ENCODE peak calls at places on chromosomes 12 and 14, in seven cellular contexts. One of them, this sample, is unnamed. For H3K4me1, the result is how much of the 10 kb centered on the place peaks cover.

GRCh38 chr12:12747281-12747680 is 30.1 kb downstream of the CDKN1B start:
- DNase-seq in OCI-LY7: no peak
- DNase-seq in SK-N-SH: no peak
- DNase-seq in GM23338: no peak
- DNase-seq in HCT116: no peak
- DNase-seq in MM.1S: no peak
- DNase-seq in GM23248: no peak
- DNase-seq in this sample: no peak

GRCh38 chr14:69543341-69544249 is 31.1 kb downstream of the CCDC177 start:
- DNase-seq in GM23338: peak
- DNase-seq in SK-N-SH: no peak
- DNase-seq in HCT116: peak
- DNase-seq in OCI-LY7: peak
- DNase-seq in MM.1S: no peak
- DNase-seq in GM23248: peak
- DNase-seq in this sample: peak

GRCh38 chr14:75411194-75411552 is 16.6 kb upstream of the JDP2 start:
- DNase-seq in HCT116: no peak
- DNase-seq in OCI-LY7: no peak
- DNase-seq in GM23338: no peak
- DNase-seq in GM23248: no peak
- DNase-seq in SK-N-SH: no peak
- DNase-seq in MM.1S: no peak
- DNase-seq in this sample: no peak

GRCh38 chr12:3473844-3474243 is 17.2 kb upstream of the PRMT8 start:
- DNase-seq in GM23248: no peak
- DNase-seq in GM23338: peak
- DNase-seq in HCT116: no peak
- DNase-seq in OCI-LY7: no peak
- DNase-seq in MM.1S: no peak
- DNase-seq in SK-N-SH: no peak
- DNase-seq in this sample: no peak

GRCh38 chr14:29892327-29892726 is 35.3 kb downstream of the PRKD1 start:
- DNase-seq in MM.1S: no peak
- DNase-seq in OCI-LY7: no peak
- DNase-seq in SK-N-SH: no peak
- DNase-seq in HCT116: no peak
- DNase-seq in GM23248: peak
- DNase-seq in GM23338: no peak
- DNase-seq in this sample: no peak

GRCh38 chr12:108773798-108774788 is 42.8 kb upstream of the CORO1C start:
- DNase-seq in OCI-LY7: no peak
- DNase-seq in MM.1S: no peak
- DNase-seq in SK-N-SH: peak
- DNase-seq in HCT116: no peak
- DNase-seq in GM23248: peak
- DNase-seq in GM23338: peak
- DNase-seq in this sample: peak

GRCh38 chr14:104342435-104343293 is 204.3 kb downstream of the KIF26A start:
- DNase-seq in SK-N-SH: no peak
- DNase-seq in GM23338: peak
- DNase-seq in GM23248: no peak
- DNase-seq in MM.1S: no peak
- DNase-seq in OCI-LY7: no peak
- DNase-seq in HCT116: no peak
- DNase-seq in this sample: peak

GRCh38 chr14:23984891-23985607 is 3.7 kb upstream of the DHRS4L2 start:
- DNase-seq in OCI-LY7: no peak
- DNase-seq in GM23248: peak
- DNase-seq in SK-N-SH: no peak
- DNase-seq in HCT116: no peak
- DNase-seq in GM23338: no peak
- DNase-seq in MM.1S: no peak
- DNase-seq in this sample: no peak

GRCh38 chr12:24360461-24360860 is 411.0 kb upstream of the SOX5 start:
- DNase-seq in MM.1S: no peak
- DNase-seq in SK-N-SH: no peak
- DNase-seq in GM23338: no peak
- DNase-seq in GM23248: no peak
- DNase-seq in OCI-LY7: no peak
- DNase-seq in HCT116: no peak
- DNase-seq in this sample: no peak
- H3K4me1 ChIP-seq in MM.1S: under half
- H3K4me1 ChIP-seq in SK-N-SH: under half
- H3K4me1 ChIP-seq in GM23338: under half
- H3K4me1 ChIP-seq in GM23248: under half
- H3K4me1 ChIP-seq in OCI-LY7: under half
- H3K4me1 ChIP-seq in HCT116: under half
- H3K4me1 ChIP-seq in this sample: half or more

DNA sequence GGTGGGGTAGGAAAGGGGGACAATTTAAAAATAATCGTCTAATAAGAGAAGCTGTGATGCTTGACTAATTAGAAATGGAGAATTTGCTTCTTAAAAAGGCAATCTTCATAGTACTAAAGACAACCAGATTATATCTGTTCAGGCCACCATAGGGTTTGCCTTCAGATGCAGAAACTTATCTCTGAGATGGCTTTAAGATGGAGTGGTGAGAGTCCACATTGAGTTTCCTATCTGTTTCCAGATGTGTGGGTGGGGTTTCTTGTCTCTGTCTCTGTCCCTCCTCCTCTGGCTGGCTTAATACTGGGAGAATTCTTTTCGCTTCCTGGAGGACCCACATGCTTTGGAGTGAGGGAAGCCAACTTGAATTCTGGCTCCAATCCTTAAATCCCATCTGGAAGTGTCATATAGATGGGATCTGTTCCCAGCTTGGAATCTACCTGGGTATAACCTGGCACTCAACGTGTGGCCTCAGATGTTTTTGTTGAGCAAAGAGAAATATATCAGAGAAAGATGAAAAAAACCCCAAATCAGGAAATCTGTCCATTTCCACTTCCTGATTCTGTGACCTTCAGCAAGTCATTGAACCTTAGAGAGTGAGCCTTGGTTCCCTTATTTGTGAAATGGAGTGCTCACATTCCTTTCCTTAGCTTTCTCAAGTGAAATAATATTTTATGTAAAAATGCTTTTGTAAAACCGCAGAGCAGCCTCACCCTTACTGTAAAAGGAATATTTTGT is 66.4 kb downstream of the CHST11 start:
- DNase-seq in OCI-LY7: peak
- DNase-seq in SK-N-SH: no peak
- DNase-seq in GM23338: no peak
- DNase-seq in MM.1S: peak
- DNase-seq in HCT116: no peak
- DNase-seq in GM23248: peak
- DNase-seq in this sample: no peak
- TF ChIP-seq EZH2phosphoT487 in OCI-LY7: no peak
- TF ChIP-seq EZH2phosphoT487 in SK-N-SH: no peak
- TF ChIP-seq EZH2phosphoT487 in GM23338: no peak
- TF ChIP-seq EZH2phosphoT487 in MM.1S: no peak
- TF ChIP-seq EZH2phosphoT487 in HCT116: no peak
- TF ChIP-seq EZH2phosphoT487 in GM23248: no peak
- TF ChIP-seq EZH2phosphoT487 in this sample: no peak

GRCh38 chr14:55773984-55774581 is 194.1 kb downstream of the KTN1 start:
- DNase-seq in HCT116: no peak
- DNase-seq in GM23248: no peak
- DNase-seq in OCI-LY7: no peak
- DNase-seq in MM.1S: no peak
- DNase-seq in GM23338: no peak
- DNase-seq in SK-N-SH: no peak
- DNase-seq in this sample: no peak

GRCh38 chr14:55767291-55767690 is 187.3 kb downstream of the KTN1 start:
- DNase-seq in MM.1S: no peak
- DNase-seq in SK-N-SH: no peak
- DNase-seq in GM23248: no peak
- DNase-seq in OCI-LY7: no peak
- DNase-seq in HCT116: no peak
- DNase-seq in GM23338: no peak
- DNase-seq in this sample: no peak

GRCh38 chr14:55773297-55773696 is 193.3 kb downstream of the KTN1 start:
- DNase-seq in GM23248: no peak
- DNase-seq in MM.1S: no peak
- DNase-seq in SK-N-SH: no peak
- DNase-seq in OCI-LY7: no peak
- DNase-seq in GM23338: no peak
- DNase-seq in HCT116: no peak
- DNase-seq in this sample: no peak

GRCh38 chr14:55771242-55772025 is 191.4 kb downstream of the KTN1 start:
- DNase-seq in OCI-LY7: no peak
- DNase-seq in GM23248: no peak
- DNase-seq in GM23338: no peak
- DNase-seq in MM.1S: no peak
- DNase-seq in HCT116: no peak
- DNase-seq in SK-N-SH: no peak
- DNase-seq in this sample: no peak

GRCh38 chr14:55772521-55772920 is 192.5 kb downstream of the KTN1 start:
- DNase-seq in SK-N-SH: no peak
- DNase-seq in GM23338: no peak
- DNase-seq in MM.1S: no peak
- DNase-seq in OCI-LY7: no peak
- DNase-seq in HCT116: no peak
- DNase-seq in GM23248: no peak
- DNase-seq in this sample: no peak
- H3K4me3 ChIP-seq in SK-N-SH: no peak
- H3K4me3 ChIP-seq in GM23338: no peak
- H3K4me3 ChIP-seq in MM.1S: no peak
- H3K4me3 ChIP-seq in OCI-LY7: no peak
- H3K4me3 ChIP-seq in HCT116: no peak
- H3K4me3 ChIP-seq in GM23248: no peak
- H3K4me3 ChIP-seq in this sample: no peak

GRCh38 chr12:113072136-113072535 is 15.6 kb downstream of the DTX1 start:
- DNase-seq in GM23248: no peak
- DNase-seq in OCI-LY7: no peak
- DNase-seq in GM23338: no peak
- DNase-seq in SK-N-SH: no peak
- DNase-seq in HCT116: no peak
- DNase-seq in MM.1S: no peak
- DNase-seq in this sample: no peak

GRCh38 chr12:113071427-113072112 is 15.0 kb downstream of the DTX1 start:
- DNase-seq in GM23338: no peak
- DNase-seq in SK-N-SH: no peak
- DNase-seq in HCT116: no peak
- DNase-seq in GM23248: no peak
- DNase-seq in MM.1S: no peak
- DNase-seq in OCI-LY7: no peak
- DNase-seq in this sample: peak

GRCh38 chr12:113075137-113075683 is 18.7 kb downstream of the DTX1 start:
- DNase-seq in OCI-LY7: peak
- DNase-seq in MM.1S: peak
- DNase-seq in HCT116: no peak
- DNase-seq in SK-N-SH: no peak
- DNase-seq in GM23248: no peak
- DNase-seq in GM23338: no peak
- DNase-seq in this sample: no peak

GRCh38 chr12:113071063-113071426 is 14.5 kb downstream of the DTX1 start:
- DNase-seq in OCI-LY7: no peak
- DNase-seq in MM.1S: no peak
- DNase-seq in HCT116: no peak
- DNase-seq in SK-N-SH: no peak
- DNase-seq in GM23338: no peak
- DNase-seq in GM23248: no peak
- DNase-seq in this sample: no peak

DNA sequence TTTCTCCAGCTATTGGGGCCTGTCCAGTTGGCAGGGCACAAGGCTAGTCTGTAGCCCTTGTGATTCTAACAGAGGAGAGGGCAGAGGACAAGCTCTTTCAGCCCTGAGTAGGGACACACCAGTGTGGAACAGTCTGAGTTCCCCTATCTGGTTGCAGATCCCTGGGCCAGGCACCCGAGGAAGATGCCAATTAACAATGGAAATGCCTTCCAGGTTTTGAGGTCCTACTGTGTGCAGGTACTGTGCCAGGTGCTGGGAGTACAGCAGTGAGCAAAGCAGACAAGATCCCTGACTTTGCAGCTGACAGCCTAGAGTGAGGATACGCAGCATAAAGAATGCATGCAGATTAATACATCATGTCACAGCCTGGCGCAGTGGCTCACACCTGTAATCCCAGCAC is 17.1 kb downstream of the DTX1 start:
- DNase-seq in GM23248: no peak
- DNase-seq in HCT116: no peak
- DNase-seq in GM23338: no peak
- DNase-seq in MM.1S: no peak
- DNase-seq in OCI-LY7: peak
- DNase-seq in SK-N-SH: no peak
- DNase-seq in this sample: no peak
- H3K4me1 ChIP-seq in GM23248: under half
- H3K4me1 ChIP-seq in HCT116: under half
- H3K4me1 ChIP-seq in GM23338: under half
- H3K4me1 ChIP-seq in MM.1S: under half
- H3K4me1 ChIP-seq in OCI-LY7: half or more
- H3K4me1 ChIP-seq in SK-N-SH: under half
- H3K4me1 ChIP-seq in this sample: under half

GRCh38 chr12:52200783-52201519 is 9.1 kb upstream of the KRT80 start:
- DNase-seq in MM.1S: no peak
- DNase-seq in GM23248: no peak
- DNase-seq in HCT116: no peak
- DNase-seq in SK-N-SH: no peak
- DNase-seq in GM23338: no peak
- DNase-seq in OCI-LY7: no peak
- DNase-seq in this sample: no peak

GRCh38 chr12:52203126-52203921 is 11.5 kb upstream of the KRT80 start:
- DNase-seq in SK-N-SH: peak
- DNase-seq in GM23338: no peak
- DNase-seq in HCT116: peak
- DNase-seq in OCI-LY7: peak
- DNase-seq in GM23248: peak
- DNase-seq in MM.1S: no peak
- DNase-seq in this sample: peak

GRCh38 chr12:52200086-52200782 is 8.4 kb upstream of the KRT80 start:
- DNase-seq in SK-N-SH: peak
- DNase-seq in HCT116: no peak
- DNase-seq in GM23248: no peak
- DNase-seq in MM.1S: no peak
- DNase-seq in OCI-LY7: no peak
- DNase-seq in GM23338: no peak
- DNase-seq in this sample: peak

GRCh38 chr12:52202361-52203078 is 10.7 kb upstream of the KRT80 start:
- DNase-seq in GM23248: peak
- DNase-seq in SK-N-SH: no peak
- DNase-seq in MM.1S: no peak
- DNase-seq in HCT116: no peak
- DNase-seq in OCI-LY7: no peak
- DNase-seq in GM23338: peak
- DNase-seq in this sample: no peak

GRCh38 chr12:52201520-52201839 is 9.7 kb upstream of the KRT80 start:
- DNase-seq in OCI-LY7: no peak
- DNase-seq in SK-N-SH: no peak
- DNase-seq in MM.1S: no peak
- DNase-seq in GM23248: no peak
- DNase-seq in GM23338: no peak
- DNase-seq in HCT116: no peak
- DNase-seq in this sample: no peak
- TF ChIP-seq EZH2phosphoT487 in OCI-LY7: no peak
- TF ChIP-seq EZH2phosphoT487 in SK-N-SH: no peak
- TF ChIP-seq EZH2phosphoT487 in MM.1S: no peak
- TF ChIP-seq EZH2phosphoT487 in GM23248: no peak
- TF ChIP-seq EZH2phosphoT487 in GM23338: no peak
- TF ChIP-seq EZH2phosphoT487 in HCT116: no peak
- TF ChIP-seq EZH2phosphoT487 in this sample: no peak

GRCh38 chr14:46279327-46279726 is 372.3 kb downstream of the RPL10L start:
- DNase-seq in MM.1S: no peak
- DNase-seq in HCT116: no peak
- DNase-seq in GM23248: no peak
- DNase-seq in OCI-LY7: no peak
- DNase-seq in SK-N-SH: no peak
- DNase-seq in GM23338: peak
- DNase-seq in this sample: no peak
- H3K4me3 ChIP-seq in MM.1S: peak
- H3K4me3 ChIP-seq in HCT116: no peak
- H3K4me3 ChIP-seq in GM23248: no peak
- H3K4me3 ChIP-seq in OCI-LY7: no peak
- H3K4me3 ChIP-seq in SK-N-SH: no peak
- H3K4me3 ChIP-seq in GM23338: no peak
- H3K4me3 ChIP-seq in this sample: no peak